ENCODE peak calls at places on chromosomes 1 and 21, in five cellular contexts. Y is NCI-H1105; R is stimulated activated CD4-positive, alpha-beta T cell treated with anti-CD3 and anti-CD28 coated beads, Interleukin-1b, Interleukin-23, amount 100 ng/mL, for 48 hours; T is fibroblast of gingiva; D is putamen. E is an unnamed sample.

GRCh38 chr1:20682571-20683236 is 21.5 kb upstream of the DDOST start:
- DNase-seq in R (no peak), T (no peak), Y (no peak), D (no peak), E (no peak)

GRCh38 chr1:85707990-85708825 is at the start of gene ZNHIT6:
- DNase-seq in Y (peak; percentile 95), R (peak; percentile 91), T (peak; percentile 98), D (peak; percentile 91), E (peak; percentile 88)

GRCh38 chr21:36732217-36732616 is 33.3 kb downstream of the SIM2 start:
- DNase-seq in Y (no peak), D (no peak), R (no peak), T (no peak), E (no peak)

GRCh38 chr21:38938343-38938742 is 132.6 kb downstream of the ETS2 start:
- DNase-seq in T (no peak), D (no peak), Y (peak; percentile 31), R (peak; percentile 16), E (peak; percentile 33)

GRCh38 chr1:19123837-19124236 is 86.2 kb downstream of the UBR4 start:
- DNase-seq in Y (no peak), T (no peak), R (no peak), D (peak; percentile 18), E (no peak)

GRCh38 chr1:240285541-240285940 is 193.9 kb downstream of the FMN2 start:
- DNase-seq in T (peak; percentile 92), Y (no peak), R (no peak), D (no peak), E (no peak)

GRCh38 chr1:203695116-203695515 is 68.5 kb downstream of the ATP2B4 start:
- DNase-seq in D (no peak), R (no peak), Y (no peak), T (peak; percentile 21), E (peak; percentile 8)

GRCh38 chr21:29797155-29797554 is 142.6 kb downstream of the GRIK1 start:
- DNase-seq in R (no peak), T (no peak), Y (no peak), D (no peak), E (no peak)

GRCh38 chr1:156498447-156499193 is 2.0 kb downstream of the MEF2D start:
- DNase-seq in R (no peak), D (no peak), T (no peak), Y (no peak), E (no peak)

GRCh38 chr21:33149166-33149565 is 79.2 kb downstream of the OLIG1 start:
- DNase-seq in R (no peak), T (no peak), D (no peak), Y (no peak), E (no peak)

GRCh38 chr21:42232176-42232825 is 13.4 kb downstream of the ABCG1 start:
- DNase-seq in D (no peak), R (no peak), Y (peak; percentile 19), T (no peak), E (peak; percentile 21)

GRCh38 chr1:156319664-156320063 is 18.4 kb downstream of the CCT3 start:
- DNase-seq in T (no peak), D (no peak), R (no peak), Y (no peak), E (peak; percentile 1)

GRCh38 chr1:195237161-195237889 is 1370.9 kb downstream of the KCNT2 start:
- DNase-seq in T (no peak), Y (no peak), D (no peak), R (no peak), E (no peak)

GRCh38 chr1:110163591-110163990 is 13.3 kb downstream of the SLC6A17 start:
- DNase-seq in Y (no peak), R (no peak), D (no peak), T (no peak), E (no peak)

GRCh38 chr1:76433528-76433927 is 359.0 kb downstream of the ST6GALNAC3 start:
- DNase-seq in Y (no peak), D (no peak), R (no peak), T (peak; percentile 86), E (no peak)

GRCh38 chr1:207495816-207496792 is at the start of gene CR1:
- DNase-seq in D (no peak), Y (peak; percentile 7), R (peak; percentile 17), T (no peak), E (no peak)

E was measured in NCI-H1436.